ENCODE peak calls at places on chromosome 18, in ten cellular contexts. P is GM20000, V is cardiac muscle cell, K is brain microvascular endothelial cell, I is GM13977, S is mucosa of descending colon, T is thoracic aorta, R is endothelial cell, B is left ventricle myocardium inferior, L is cardiac fibroblast. C is an unnamed sample.

GRCh38 chr18:13287372-13287771 is 68.8 kb downstream of the LDLRAD4 start:
- DNase-seq in K (no peak), P (no peak), V (no peak), R (no peak), B (no peak), T (no peak), S (no peak), L (no peak), I (no peak), C (no peak)

GRCh38 chr18:22391571-22392359 is 25.9 kb downstream of the CTAGE1 start:
- DNase-seq in I (no peak), B (no peak), R (no peak), T (peak; percentile 19), L (peak; percentile 96), V (peak; percentile 84), K (peak; percentile 98), P (no peak), S (peak; percentile 65), C (peak; percentile 77)

GRCh38 chr18:64099244-64099643 is 49.6 kb downstream of the LINC00305 start:
- DNase-seq in L (no peak), V (no peak), P (no peak), T (no peak), K (no peak), R (no peak), I (no peak), S (no peak), B (no peak), C (no peak)

GRCh38 chr18:45726603-45727002 is 2.6 kb downstream of the SLC14A1 start:
- DNase-seq in V (no peak), T (no peak), P (no peak), S (no peak), K (no peak), L (no peak), B (no peak), R (no peak), I (no peak), C (no peak)

GRCh38 chr18:58218111-58218510 is 174.1 kb downstream of the NEDD4L start:
- DNase-seq in B (no peak), R (no peak), S (no peak), I (no peak), K (no peak), P (no peak), T (no peak), V (peak; percentile 41), L (peak; percentile 79), C (no peak)

GRCh38 chr18:76336241-76336640 is 158.8 kb downstream of the ZNF516 start:
- DNase-seq in L (no peak), S (no peak), I (no peak), B (no peak), V (no peak), R (no peak), K (no peak), T (no peak), P (no peak), C (no peak)

GRCh38 chr18:51092097-51092496 is 62.1 kb downstream of the SMAD4 start:
- DNase-seq in K (no peak), L (no peak), V (no peak), I (no peak), B (no peak), S (no peak), R (no peak), P (no peak), T (no peak), C (no peak)

GRCh38 chr18:68604256-68604655 is 110.7 kb downstream of the TMX3 start:
- DNase-seq in V (peak; percentile 47), S (no peak), L (no peak), K (no peak), P (no peak), R (no peak), B (no peak), T (no peak), I (no peak), C (no peak)

GRCh38 chr18:62899534-62899933 is 184.2 kb downstream of the PHLPP1 start:
- DNase-seq in T (no peak), V (no peak), K (no peak), B (no peak), S (no peak), L (no peak), I (no peak), R (no peak), P (no peak), C (no peak)

DNA sequence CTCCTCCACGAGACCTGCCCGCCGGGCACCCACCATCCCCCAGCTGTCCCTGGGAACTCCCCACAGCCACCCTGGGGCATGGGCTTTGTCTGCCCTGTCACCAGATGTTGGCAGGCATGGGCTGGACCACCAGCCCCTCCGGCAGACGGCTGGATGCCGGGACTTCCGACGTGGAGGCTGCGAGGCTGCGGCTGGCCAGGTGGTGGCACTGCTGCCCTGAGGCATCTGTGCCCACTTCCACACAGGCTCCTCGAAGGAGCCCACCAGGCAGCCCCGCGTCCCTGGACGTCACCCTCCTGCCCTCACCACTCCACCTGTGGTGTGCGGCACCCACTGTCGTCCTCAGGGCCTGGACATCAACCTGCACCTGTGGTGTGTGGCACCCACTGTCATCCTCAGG is 319.9 kb upstream of the SALL3 start:
- DNase-seq in K (no peak), V (no peak), B (no peak), L (no peak), S (peak; percentile 35), T (no peak), P (no peak), R (no peak), I (no peak), C (no peak)
- TF ChIP-seq CTCF in K (no peak), V (no peak), B (peak; percentile 50), L (no peak), S (peak; percentile 17), T (peak; percentile 12), P (no peak), R (no peak), I (no peak), C (no peak)

GRCh38 chr18:26456070-26456491 is 92.3 kb downstream of the KCTD1 start:
- DNase-seq in K (no peak), V (no peak), T (no peak), P (no peak), R (no peak), S (no peak), B (no peak), L (peak; percentile 40), I (no peak), C (no peak)
- TF ChIP-seq CTCF in K (no peak), V (peak; percentile 7), T (no peak), P (no peak), R (no peak), S (no peak), B (no peak), L (no peak), I (peak; percentile 18), C (no peak)

GRCh38 chr18:46950064-46950656 is 32.8 kb downstream of the KATNAL2 start:
- DNase-seq in S (no peak), K (peak; percentile 3), R (no peak), L (peak; percentile 33), V (peak; percentile 14), T (no peak), B (no peak), P (peak; percentile 55), I (peak; percentile 60), C (no peak)
- TF ChIP-seq CTCF in S (no peak), K (peak; percentile 48), R (peak; percentile 50), L (peak; percentile 43), V (peak; percentile 55), T (no peak), B (peak; percentile 38), P (peak; percentile 38), I (peak; percentile 59), C (peak; percentile 39)

GRCh38 chr18:12283256-12283655 is 24.8 kb upstream of the TUBB6 start:
- DNase-seq in P (no peak), S (no peak), I (no peak), K (peak; percentile 54), B (no peak), R (peak; percentile 53), V (peak; percentile 33), L (peak; percentile 62), T (no peak), C (no peak)
- TF ChIP-seq CTCF in P (no peak), S (no peak), I (peak; percentile 7), K (peak; percentile 64), B (no peak), R (peak; percentile 36), V (peak; percentile 38), L (peak; percentile 16), T (no peak), C (no peak)

GRCh38 chr18:60003610-60004185 is 103.9 kb downstream of the PMAIP1 start:
- DNase-seq in K (no peak), P (no peak), S (no peak), T (no peak), V (no peak), L (no peak), B (no peak), R (no peak), I (no peak), C (no peak)
- TF ChIP-seq CTCF in K (no peak), P (no peak), S (no peak), T (no peak), V (no peak), L (no peak), B (no peak), R (no peak), I (no peak), C (no peak)